ENCODE peak calls at places on chromosomes 13 and 19, in six cellular contexts. J, B, N, G, W and E are unnamed samples.

GRCh38 chr13:108402850-108403249 is 133.3 kb downstream of the TNFSF13B start:
- DNase-seq in B (no peak), N (no peak), W (no peak), J (no peak), G (no peak), E (no peak)

GRCh38 chr19:10461047-10461949 is 41.0 kb downstream of the PDE4A start:
- DNase-seq in N (peak), J (peak), G (peak), B (peak), W (peak), E (peak)

GRCh38 chr13:70613295-70613694 is 505.0 kb upstream of the KLHL1 start:
- DNase-seq in W (no peak), N (no peak), G (no peak), B (peak), J (no peak), E (no peak)

GRCh38 chr19:30744741-30745475 is 372.7 kb downstream of the ZNF536 start:
- DNase-seq in J (no peak), N (no peak), W (no peak), G (no peak), B (no peak), E (no peak)

GRCh38 chr19:34972163-34972705 is 8.2 kb upstream of the ZNF792 start:
- DNase-seq in G (no peak), J (no peak), B (no peak), N (no peak), W (no peak), E (no peak)

GRCh38 chr19:47901370-47901769 is 15.3 kb upstream of the SULT2A1 start:
- DNase-seq in G (no peak), N (no peak), J (no peak), W (no peak), B (no peak), E (no peak)

GRCh38 chr13:98845726-98846125 is 93.3 kb upstream of the SLC15A1 start:
- DNase-seq in J (no peak), G (no peak), W (no peak), B (no peak), N (no peak), E (no peak)

GRCh38 chr19:18551631-18552030 is 6.0 kb upstream of the KXD1 start:
- DNase-seq in N (no peak), G (no peak), W (no peak), J (no peak), B (no peak), E (no peak)

GRCh38 chr19:38149597-38149996 is 74.4 kb downstream of the DPF1 start:
- DNase-seq in J (peak), G (no peak), N (no peak), W (no peak), B (peak), E (no peak)